ENCODE peak calls at places on chromosomes 6 and 20, in ten cellular contexts. F, U, J, P, I, M, C, H, L and T are unnamed samples.

GRCh38 chr20:7851031-7851490 is 89.2 kb downstream of the HAO1 start:
- DNase-seq in L (no peak), C (no peak), U (no peak), M (no peak), F (no peak), I (no peak), H (no peak), P (no peak), J (no peak), T (no peak)

GRCh38 chr6:36719126-36719525 is 21.5 kb downstream of the RAB44 start:
- DNase-seq in C (no peak), I (no peak), F (no peak), L (no peak), M (peak), J (no peak), H (no peak), U (no peak), P (no peak), T (no peak)

GRCh38 chr20:62291251-62292066 is 11.3 kb upstream of the ADRM1 start:
- DNase-seq in U (no peak), P (no peak), I (no peak), F (no peak), C (no peak), H (no peak), J (peak), M (no peak), L (no peak), T (no peak)

GRCh38 chr6:153031335-153031955 is 28.9 kb upstream of the MTRF1L start:
- DNase-seq in I (no peak), P (no peak), U (no peak), H (peak), J (no peak), L (no peak), M (no peak), F (peak), C (peak), T (peak)

GRCh38 chr6:116444092-116444491 is 17.1 kb upstream of the CALHM6 start:
- DNase-seq in P (peak), M (no peak), F (peak), C (peak), U (no peak), L (peak), I (no peak), J (no peak), H (peak), T (no peak)

GRCh38 chr20:53738039-53738944 is 144.7 kb upstream of the ZNF217 start:
- DNase-seq in U (no peak), L (peak), J (no peak), M (peak), P (peak), H (peak), F (peak), C (peak), I (no peak), T (peak)

GRCh38 chr20:59933296-59933848 is at the start of gene SYCP2:
- DNase-seq in J (peak), M (peak), P (no peak), H (peak), U (peak), F (peak), I (peak), C (peak), L (peak), T (no peak)

GRCh38 chr20:50029697-50030428 is 47.1 kb downstream of the SNAI1 start:
- DNase-seq in H (peak), P (peak), F (peak), C (peak), L (no peak), M (no peak), U (peak), I (no peak), J (no peak), T (no peak)

GRCh38 chr20:45100563-45101245 is at the start of gene KCNS1:
- DNase-seq in C (no peak), M (peak), H (peak), L (peak), U (no peak), J (no peak), P (peak), F (peak), I (no peak), T (no peak)

GRCh38 chr6:134491473-134491872 is 173.6 kb upstream of the SGK1 start:
- DNase-seq in I (no peak), L (no peak), P (no peak), J (no peak), C (peak), U (no peak), M (no peak), H (peak), F (peak), T (no peak)

GRCh38 chr6:53611342-53611741 is 54.2 kb downstream of the KLHL31 start:
- DNase-seq in P (no peak), F (peak), I (no peak), U (no peak), C (no peak), H (no peak), J (no peak), L (peak), M (no peak), T (no peak)

GRCh38 chr6:100342830-100343229 is 121.9 kb downstream of the SIM1 start:
- DNase-seq in I (no peak), M (no peak), F (peak), P (peak), L (no peak), J (no peak), H (peak), U (no peak), C (peak), T (no peak)

GRCh38 chr20:6053776-6054688 is at the start of gene LRRN4:
- DNase-seq in I (no peak), F (no peak), P (no peak), C (peak), J (no peak), M (no peak), L (peak), U (no peak), H (no peak), T (no peak)

GRCh38 chr20:51404297-51405060 is 138.0 kb downstream of the NFATC2 start:
- DNase-seq in U (no peak), M (no peak), I (peak), H (peak), C (peak), J (peak), F (peak), L (peak), P (peak), T (no peak)

GRCh38 chr6:109503327-109504224 is 20.6 kb upstream of the ZBTB24 start:
- DNase-seq in H (no peak), I (no peak), F (no peak), C (no peak), J (no peak), P (peak), L (peak), M (no peak), U (no peak), T (no peak)

GRCh38 chr6:31546339-31546961 is at the start of gene ATP6V1G2:
- DNase-seq in F (peak), P (peak), J (peak), M (peak), U (peak), C (peak), I (peak), H (peak), L (peak), T (peak)

GRCh38 chr6:43648248-43648647 is 3.4 kb downstream of the RSPH9 start:
- DNase-seq in J (no peak), F (no peak), P (no peak), M (no peak), C (no peak), H (no peak), U (no peak), L (no peak), I (no peak), T (no peak)

GRCh38 chr6:42569102-42570028 is 5.5 kb downstream of the UBR2 start:
- DNase-seq in C (peak), U (no peak), L (peak), H (peak), F (peak), P (peak), J (no peak), M (no peak), I (no peak), T (no peak)

GRCh38 chr20:8924539-8924938 is 144.3 kb upstream of the PLCB4 start:
- DNase-seq in I (no peak), C (no peak), J (no peak), U (no peak), M (no peak), H (no peak), F (no peak), L (no peak), P (no peak), T (no peak)

GRCh38 chr20:42461965-42462593 is 727.6 kb downstream of the PTPRT start:
- DNase-seq in P (no peak), M (no peak), J (no peak), F (no peak), C (no peak), L (no peak), H (no peak), I (no peak), U (no peak), T (no peak)

GRCh38 chr6:43702522-43703440 is 15.2 kb upstream of the MRPS18A start:
- DNase-seq in F (peak), U (peak), P (peak), L (peak), H (peak), J (peak), I (no peak), M (no peak), C (peak), T (no peak)

GRCh38 chr6:155528982-155529453 is 73.4 kb upstream of the NOX3 start:
- DNase-seq in M (no peak), H (peak), I (no peak), F (peak), L (peak), P (peak), J (no peak), C (peak), U (no peak), T (no peak)

GRCh38 chr6:146985111-146985510 is 219.1 kb upstream of the STXBP5 start:
- DNase-seq in C (no peak), P (no peak), I (no peak), J (no peak), U (no peak), H (no peak), M (no peak), L (peak), F (no peak), T (peak)

GRCh38 chr6:166003569-166003968 is 164.1 kb downstream of the TBXT start:
- DNase-seq in M (no peak), F (peak), I (no peak), P (no peak), U (no peak), H (no peak), C (no peak), J (no peak), L (no peak), T (no peak)

GRCh38 chr6:101226677-101227135 is 166.8 kb upstream of the GRIK2 start:
- DNase-seq in I (no peak), J (no peak), H (peak), C (peak), P (peak), M (no peak), U (no peak), F (peak), L (peak), T (no peak)

DNA sequence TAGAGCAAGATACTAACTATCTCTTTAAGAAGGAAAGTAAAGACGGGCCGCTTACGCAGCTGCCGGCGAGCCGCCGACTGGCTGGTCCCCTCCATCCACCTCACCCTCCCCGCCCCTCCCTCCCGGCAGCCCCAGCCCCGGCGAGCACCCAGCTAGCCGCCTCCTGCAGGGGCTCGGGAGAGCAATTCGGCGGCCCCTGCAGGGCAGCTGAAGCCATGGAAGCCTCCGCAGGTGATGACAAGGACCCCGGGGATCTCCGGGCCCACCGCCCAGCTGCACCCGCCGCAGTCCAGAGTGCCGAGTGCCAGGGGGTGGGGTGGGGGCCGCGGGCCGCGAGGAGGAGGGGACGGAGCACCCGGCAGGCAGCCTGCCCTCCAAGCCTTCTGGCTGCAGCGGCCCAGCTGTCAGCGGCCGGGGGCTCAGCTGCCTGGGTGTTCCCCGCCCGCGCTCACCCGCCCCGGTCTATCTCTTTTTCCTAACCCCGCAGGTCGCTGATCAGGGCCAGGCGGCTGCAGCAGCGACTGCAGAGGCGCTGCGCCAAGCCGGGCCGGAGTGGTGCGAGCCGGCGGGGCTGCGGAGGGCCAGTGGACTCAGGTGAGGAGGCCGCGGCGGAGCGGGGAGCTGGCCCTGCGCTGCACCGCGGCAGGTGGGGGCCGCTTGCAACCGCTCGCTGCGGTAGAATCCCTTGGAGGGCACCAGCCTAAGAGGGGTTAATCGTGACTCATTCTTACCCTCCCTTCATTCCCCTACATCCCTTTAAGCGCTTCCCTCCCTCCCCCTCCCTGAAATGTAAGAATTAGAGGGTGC is at the start of gene SNPH:
- DNase-seq in I (peak), H (peak), L (peak), P (peak), C (peak), U (peak), J (peak), M (peak), F (peak), T (no peak)
- H3K4me3 ChIP-seq in I (peak), H (peak), L (peak), P (peak), C (peak), U (peak), J (peak), M (peak), F (peak), T (no peak)

GRCh38 chr20:36951198-36951976 is at the start of gene SAMHD1:
- DNase-seq in H (peak), I (peak), J (peak), L (peak), M (peak), U (peak), F (peak), C (peak), P (peak), T (peak)
- H3K4me3 ChIP-seq in H (peak), I (peak), J (peak), L (peak), M (peak), U (peak), F (peak), C (peak), P (peak), T (peak)

DNA sequence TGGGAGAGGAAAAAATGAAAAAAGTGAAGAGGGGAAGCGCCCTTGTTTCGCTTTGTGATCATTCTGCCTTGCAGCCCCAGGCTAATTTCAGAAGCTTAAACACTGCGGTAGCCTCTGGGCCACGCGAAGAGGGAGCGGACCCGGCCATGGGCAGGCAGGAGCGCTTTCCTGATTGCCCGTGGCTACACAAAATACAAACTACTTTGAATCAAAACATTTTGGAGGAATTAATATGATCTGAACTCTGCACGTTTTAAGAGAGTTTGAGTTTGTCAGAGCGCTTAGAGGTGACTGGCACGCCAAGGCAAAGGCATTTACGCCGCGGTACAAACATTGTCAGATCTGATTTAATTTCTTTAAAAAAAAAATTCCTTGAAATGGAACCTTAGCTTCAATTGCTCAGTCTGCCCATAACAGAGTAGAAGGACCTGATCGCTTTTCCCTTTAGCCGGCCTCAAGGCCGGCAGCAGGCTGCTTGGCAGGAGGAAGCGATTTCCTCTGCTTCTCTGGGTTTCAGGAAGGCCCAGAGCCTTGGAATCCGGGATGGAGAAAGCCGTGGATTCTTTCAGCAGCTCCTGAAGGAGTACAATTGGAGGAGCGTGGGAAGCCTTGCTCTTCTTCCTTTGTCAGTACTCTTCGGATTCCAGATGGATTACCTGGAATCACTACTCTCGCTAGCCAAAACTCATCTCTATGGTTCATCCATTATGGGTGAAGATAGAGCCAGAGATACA is 9.7 kb downstream of the TFAP2D start:
- DNase-seq in F (no peak), I (no peak), C (no peak), J (no peak), P (no peak), L (no peak), H (no peak), M (no peak), U (no peak), T (no peak)
- H3K4me3 ChIP-seq in F (no peak), I (no peak), C (no peak), J (no peak), P (no peak), L (no peak), H (no peak), M (no peak), U (no peak), T (no peak)

GRCh38 chr6:1617466-1618304 is 8.0 kb downstream of the FOXC1 start:
- DNase-seq in C (no peak), P (no peak), I (no peak), H (no peak), U (no peak), J (no peak), L (no peak), F (no peak), M (no peak), T (no peak)

GRCh38 chr6:1614767-1615650 is 5.3 kb downstream of the FOXC1 start:
- DNase-seq in M (no peak), J (no peak), F (no peak), U (no peak), L (peak), H (no peak), C (no peak), P (no peak), I (no peak), T (no peak)

GRCh38 chr6:1616556-1617463 is 7.1 kb downstream of the FOXC1 start:
- DNase-seq in P (no peak), U (no peak), I (no peak), F (no peak), H (no peak), L (no peak), J (no peak), M (no peak), C (no peak), T (no peak)

GRCh38 chr6:1614448-1614766 is 4.7 kb downstream of the FOXC1 start:
- DNase-seq in M (no peak), J (no peak), C (no peak), F (no peak), I (no peak), U (no peak), P (no peak), H (no peak), L (no peak), T (no peak)

DNA sequence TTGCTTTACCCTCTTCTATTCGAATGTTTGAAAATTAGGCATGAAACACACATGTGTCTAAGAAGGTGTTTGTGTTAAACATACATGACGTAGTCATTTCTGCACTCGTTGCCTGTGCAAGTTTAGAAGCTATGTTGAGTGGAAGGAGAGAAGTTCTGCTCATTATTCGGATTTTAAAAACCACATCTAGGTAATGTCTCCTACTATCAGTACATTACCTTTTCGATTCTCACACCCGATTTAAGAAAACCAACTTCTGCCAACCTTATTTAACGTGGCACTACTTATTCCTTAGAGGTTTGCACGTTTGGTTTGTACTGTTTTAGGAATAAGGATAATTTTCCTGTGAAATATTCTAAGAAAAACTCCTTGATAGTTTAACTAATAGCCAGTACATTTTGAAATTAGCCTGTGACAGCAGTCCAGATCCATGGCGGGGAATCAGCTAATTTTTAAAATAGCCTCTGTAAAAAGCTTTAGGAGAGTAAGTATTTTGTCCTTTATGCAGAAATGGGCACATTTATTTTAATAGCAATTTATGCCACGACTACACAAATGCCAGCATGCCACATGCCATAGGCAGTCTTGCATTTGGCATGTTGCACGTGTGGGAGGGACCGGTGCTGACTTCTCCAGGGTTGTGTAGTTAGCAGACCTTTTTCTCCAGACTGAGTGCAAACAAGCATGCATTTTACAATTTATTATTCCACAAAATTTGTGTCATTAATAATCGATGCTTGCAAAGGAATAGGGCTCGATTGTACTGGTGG is 6.1 kb downstream of the FOXC1 start:
- DNase-seq in F (no peak), P (no peak), I (no peak), C (no peak), U (no peak), H (no peak), J (no peak), M (no peak), L (no peak), T (no peak)
- H3K4me3 ChIP-seq in F (peak), P (no peak), I (no peak), C (no peak), U (no peak), H (peak), J (no peak), M (peak), L (no peak), T (no peak)